ENCODE peak calls at places on chromosome 21, in eight cellular contexts. O, B, W, I, K, Y, R and M are unnamed samples.

GRCh38 chr21:45403133-45403824 is 1.7 kb upstream of the COL18A1 start:
- DNase-seq in R (no peak), W (no peak), I (no peak), Y (no peak), K (no peak), B (no peak), O (no peak), M (no peak)

GRCh38 chr21:17925000-17925610 is 105.9 kb upstream of the C21orf91 start:
- DNase-seq in W (peak), O (peak), B (peak), Y (peak), R (peak), K (peak), I (peak), M (no peak)

GRCh38 chr21:26093094-26093493 is 77.5 kb downstream of the APP start:
- DNase-seq in Y (no peak), O (peak), R (peak), I (no peak), K (no peak), W (no peak), B (no peak), M (no peak)

GRCh38 chr21:34992180-34992579 is 56.9 kb downstream of the RUNX1 start:
- DNase-seq in W (no peak), I (no peak), B (no peak), Y (no peak), O (no peak), R (no peak), K (no peak), M (no peak)

GRCh38 chr21:38817371-38818335 is 11.9 kb downstream of the ETS2 start:
- DNase-seq in O (no peak), K (no peak), I (no peak), R (peak), B (no peak), W (peak), Y (no peak), M (no peak)

GRCh38 chr21:46127239-46128105 is 27.9 kb downstream of the FTCD start:
- DNase-seq in W (no peak), R (no peak), O (no peak), B (no peak), K (no peak), Y (no peak), I (no peak), M (no peak)

GRCh38 chr21:36055551-36055950 is 4.8 kb downstream of the SETD4 start:
- DNase-seq in W (no peak), R (no peak), I (no peak), O (no peak), K (no peak), B (no peak), Y (no peak), M (no peak)

GRCh38 chr21:37531402-37532042 is 164.9 kb downstream of the DYRK1A start:
- DNase-seq in R (no peak), I (no peak), K (no peak), B (no peak), W (no peak), O (no peak), Y (no peak), M (no peak)

GRCh38 chr21:30718239-30718909 is at the start of gene KRTAP21-3:
- DNase-seq in W (peak), O (no peak), R (peak), K (no peak), B (peak), I (peak), Y (no peak), M (no peak)

GRCh38 chr21:17458279-17458678 is 54.6 kb upstream of the CXADR start:
- DNase-seq in I (no peak), Y (no peak), K (no peak), R (no peak), W (no peak), B (no peak), O (no peak), M (no peak)

GRCh38 chr21:31354604-31355443 is 10.8 kb upstream of the TIAM1 start:
- DNase-seq in Y (no peak), K (no peak), O (no peak), W (peak), B (peak), R (peak), I (peak), M (peak)

GRCh38 chr21:37079211-37079824 is 6.3 kb downstream of the TTC3 start:
- DNase-seq in B (no peak), R (peak), K (no peak), O (no peak), W (no peak), Y (no peak), I (no peak), M (no peak)

GRCh38 chr21:15112858-15113257 is 48.1 kb upstream of the NRIP1 start:
- DNase-seq in K (no peak), R (no peak), O (no peak), Y (no peak), W (no peak), I (no peak), B (no peak), M (no peak)

GRCh38 chr21:41119901-41120300 is 48.1 kb upstream of the BACE2 start:
- DNase-seq in W (no peak), O (no peak), I (no peak), B (no peak), R (no peak), K (no peak), Y (no peak), M (no peak)

GRCh38 chr21:37804001-37804400 is 112.3 kb downstream of the KCNJ6 start:
- DNase-seq in I (no peak), O (no peak), Y (no peak), R (no peak), K (no peak), B (no peak), W (no peak), M (no peak)

GRCh38 chr21:33481314-33481943 is 1.7 kb upstream of the TMEM50B start:
- DNase-seq in R (no peak), Y (no peak), O (no peak), K (no peak), B (no peak), I (no peak), W (no peak), M (no peak)

GRCh38 chr21:16751705-16752104 is 761.1 kb upstream of the CXADR start:
- DNase-seq in W (no peak), R (no peak), I (no peak), B (no peak), Y (no peak), O (no peak), K (no peak), M (no peak)

GRCh38 chr21:9839011-9839661 is 682.2 kb upstream of the TPTE start:
- DNase-seq in O (peak), I (no peak), W (no peak), Y (no peak), B (no peak), R (no peak), K (no peak), M (no peak)

GRCh38 chr21:33051925-33052324 is 18.0 kb upstream of the OLIG1 start:
- DNase-seq in Y (no peak), B (no peak), R (no peak), W (no peak), O (no peak), I (no peak), K (no peak), M (no peak)

GRCh38 chr21:45289655-45290515 is 2.2 kb upstream of the POFUT2 start:
- DNase-seq in O (no peak), R (no peak), I (no peak), Y (no peak), W (no peak), K (no peak), B (no peak), M (no peak)

GRCh38 chr21:31771685-31772084 is 39.8 kb upstream of the SCAF4 start:
- DNase-seq in W (no peak), R (no peak), Y (no peak), I (no peak), K (no peak), B (no peak), O (no peak), M (no peak)

GRCh38 chr21:31557956-31558838 is 101.3 kb upstream of the SOD1 start:
- DNase-seq in R (no peak), O (peak), K (peak), B (peak), W (no peak), I (no peak), Y (no peak), M (no peak)

GRCh38 chr21:43864313-43864805 is 664 bp upstream of the AGPAT3 start:
- DNase-seq in I (no peak), O (no peak), B (peak), W (no peak), K (peak), R (peak), Y (no peak), M (no peak)

GRCh38 chr21:38277501-38278111 is 20.8 kb downstream of the KCNJ15 start:
- DNase-seq in I (peak), K (no peak), B (no peak), W (peak), Y (no peak), O (no peak), R (peak), M (peak)

GRCh38 chr21:25999935-26000582 is 170.5 kb downstream of the APP start:
- DNase-seq in W (no peak), B (peak), O (no peak), K (no peak), I (no peak), R (no peak), Y (no peak), M (no peak)

GRCh38 chr21:35340273-35340672 is 291.2 kb upstream of the RUNX1 start:
- DNase-seq in W (no peak), B (no peak), K (no peak), O (no peak), I (no peak), Y (no peak), R (no peak), M (no peak)

GRCh38 chr21:45258476-45258875 is 29.2 kb downstream of the POFUT2 start:
- DNase-seq in W (no peak), K (no peak), I (no peak), R (no peak), O (no peak), Y (no peak), B (peak), M (no peak)

GRCh38 chr21:44370027-44370735 is 16.8 kb downstream of the TRPM2 start:
- DNase-seq in Y (no peak), K (no peak), B (no peak), O (peak), W (peak), R (no peak), I (peak), M (no peak)

GRCh38 chr21:46208761-46209721 is 19.5 kb downstream of the LSS start:
- DNase-seq in K (no peak), B (no peak), R (no peak), Y (no peak), W (no peak), O (no peak), I (no peak), M (no peak)

GRCh38 chr21:46000182-46000730 is 18.7 kb downstream of the COL6A1 start:
- DNase-seq in Y (no peak), K (no peak), I (no peak), O (no peak), B (no peak), W (no peak), R (no peak), M (no peak)

GRCh38 chr21:45013271-45013841 is 61.0 kb upstream of the ADARB1 start:
- DNase-seq in W (no peak), B (no peak), Y (no peak), I (no peak), R (no peak), O (no peak), K (no peak), M (no peak)